ENCODE peak calls at places on chromosome 21, in ten cellular contexts. B is HEK293T; W is RWPE1; Y is NCI-H1417; G is stimulated activated naive CD8-positive, alpha-beta T cell treated with anti-CD3 and anti-CD28 coated beads, Interleukin-15, Interleukin-2, amounts not matched to agents 100 U/mL and 50 U/mL, for 24 hours; A is progenitor cell of endocrine pancreas; Z is fibroblast of lung; I is activated CD4-positive, alpha-beta T cell treated with anti-CD3 and anti-CD28 coated beads for 4 hours; C is COLO829; R is prostate gland. Q is an unnamed sample.

GRCh38 chr21:33443174-33443573 is 36.6 kb downstream of the TMEM50B start:
- DNase-seq in W (no peak), B (no peak), C (no peak), R (no peak), A (no peak), Z (no peak), Y (no peak), G (no peak), I (no peak), Q (no peak)

GRCh38 chr21:36124395-36124794 is 10.5 kb upstream of the CBR3 start:
- DNase-seq in C (no peak), I (no peak), A (no peak), B (no peak), Y (no peak), G (no peak), Z (no peak), W (no peak), R (no peak), Q (no peak)

GRCh38 chr21:22250355-22250754 is 1252.1 kb downstream of the NCAM2 start:
- DNase-seq in I (no peak), Z (no peak), R (no peak), B (no peak), Y (no peak), A (no peak), W (no peak), G (no peak), C (no peak), Q (no peak)

GRCh38 chr21:33834801-33835500 is 80.7 kb downstream of the ATP5PO start:
- DNase-seq in A (no peak), B (no peak), Y (no peak), G (no peak), R (no peak), Z (peak; percentile 62), C (no peak), I (no peak), W (no peak), Q (peak; percentile 20)

GRCh38 chr21:45573452-45574035 is 31.3 kb upstream of the SLC19A1 start:
- DNase-seq in B (no peak), G (no peak), W (no peak), I (no peak), Z (no peak), A (no peak), C (no peak), Y (no peak), R (no peak), Q (no peak)

GRCh38 chr21:37166733-37167132 is 93.7 kb downstream of the TTC3 start:
- DNase-seq in Z (no peak), B (no peak), C (no peak), W (peak; percentile 7), Y (peak; percentile 49), G (no peak), I (no peak), A (no peak), R (no peak), Q (no peak)

GRCh38 chr21:39867198-39867650 is at the start of gene PCP4:
- DNase-seq in W (peak; percentile 44), I (no peak), B (peak; percentile 65), R (peak; percentile 58), Z (peak; percentile 20), C (peak; percentile 45), G (peak; percentile 53), Y (peak; percentile 89), A (peak; percentile 64), Q (peak; percentile 83)

GRCh38 chr21:45989355-45990048 is 7.9 kb downstream of the COL6A1 start:
- DNase-seq in R (no peak), I (no peak), W (no peak), Z (no peak), B (no peak), A (no peak), Y (no peak), C (no peak), G (no peak), Q (no peak)

GRCh38 chr21:37276377-37276776 is 9.2 kb upstream of the VPS26C start:
- DNase-seq in R (no peak), A (no peak), G (no peak), C (no peak), Z (no peak), B (no peak), W (no peak), I (no peak), Y (no peak), Q (no peak)

GRCh38 chr21:38958940-38959685 is 153.4 kb downstream of the ETS2 start:
- DNase-seq in I (no peak), Y (no peak), A (no peak), W (no peak), B (no peak), G (no peak), C (peak; percentile 15), Z (peak; percentile 69), R (no peak), Q (no peak)

Q was measured in retina.